ENCODE peak calls at places on chromosomes 5 and 9, in eight cellular contexts. U, J, K, A, I, E, B and H are unnamed samples.

GRCh38 chr9:132744881-132745761 is 74.9 kb downstream of the GTF3C4 start:
- DNase-seq in U (no peak), B (no peak), A (no peak), I (no peak), K (no peak), J (peak; percentile 7), E (peak; percentile 55), H (no peak)

GRCh38 chr9:87494970-87495471 is 2.6 kb upstream of the DAPK1 start:
- DNase-seq in I (no peak), J (no peak), E (no peak), K (peak; percentile 29), A (no peak), U (no peak), B (no peak), H (no peak)

GRCh38 chr9:16243798-16244197 is 626.7 kb downstream of the BNC2 start:
- DNase-seq in E (no peak), K (no peak), J (no peak), A (no peak), B (no peak), U (no peak), I (no peak), H (no peak)

GRCh38 chr5:81337803-81338202 is 36.4 kb downstream of the ZCCHC9 start:
- DNase-seq in A (no peak), K (no peak), E (no peak), B (no peak), I (no peak), U (no peak), J (no peak), H (no peak)

GRCh38 chr9:21994526-21994995 is at the start of gene CDKN2B-AS1:
- DNase-seq in A (no peak), J (peak; percentile 85), K (peak; percentile 49), E (no peak), B (peak; percentile 38), I (peak; percentile 52), U (no peak), H (no peak)

GRCh38 chr9:15576350-15577050 is 23.7 kb downstream of the CCDC171 start:
- DNase-seq in A (no peak), J (no peak), B (no peak), E (no peak), U (no peak), K (no peak), I (no peak), H (no peak)

GRCh38 chr5:93574041-93574938 is 6.7 kb downstream of the NR2F1-AS1 start:
- DNase-seq in U (no peak), J (no peak), B (no peak), K (no peak), E (no peak), A (no peak), I (no peak), H (no peak)

GRCh38 chr5:29942089-29942488 is 1251.4 kb upstream of the CDH6 start:
- DNase-seq in I (no peak), U (no peak), J (no peak), E (no peak), K (no peak), A (no peak), B (no peak), H (no peak)

GRCh38 chr9:113953541-113953940 is 77.4 kb downstream of the ZNF618 start:
- DNase-seq in U (no peak), J (no peak), I (no peak), B (no peak), A (no peak), E (no peak), K (no peak), H (no peak)

GRCh38 chr5:69224520-69224919 is 10.2 kb upstream of the CDK7 start:
- DNase-seq in E (no peak), A (no peak), K (no peak), U (no peak), J (no peak), I (no peak), B (no peak), H (no peak)
- TF ChIP-seq CTCF in E (no peak), A (no peak), K (no peak), U (no peak), J (no peak), I (no peak), B (no peak), H (no peak)

DNA sequence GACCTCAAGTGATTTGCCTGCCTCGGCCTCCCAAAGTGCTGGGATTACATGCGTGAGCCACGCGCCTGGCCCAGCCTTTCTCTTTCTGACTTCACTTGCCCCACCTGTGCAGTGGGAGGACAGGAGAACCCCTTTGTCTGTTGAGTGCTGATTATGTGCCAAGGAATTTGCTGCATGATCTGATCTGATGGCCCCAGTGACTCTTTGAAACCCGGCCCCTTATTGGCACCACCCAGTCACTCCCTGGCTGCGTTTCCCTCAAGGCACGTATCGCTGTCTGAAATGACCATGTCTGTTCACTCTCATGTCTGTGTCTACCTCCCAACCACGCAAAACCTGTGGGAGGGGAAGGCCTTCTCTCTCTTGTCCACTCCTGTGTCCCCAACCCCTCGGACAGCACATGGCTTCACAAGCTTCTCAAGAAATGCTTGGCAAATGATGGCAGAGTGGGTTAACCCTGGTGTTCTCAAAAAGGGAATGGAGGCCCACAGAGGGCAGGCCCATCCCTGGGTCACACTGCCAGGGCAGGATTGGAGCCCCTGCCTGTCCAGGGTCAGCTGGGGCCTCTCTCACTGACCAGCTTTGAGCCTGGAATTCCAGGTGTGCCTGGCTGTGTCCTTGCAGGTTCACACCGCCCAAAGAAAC is 21.9 kb downstream of the NEK6 start:
- DNase-seq in A (no peak), K (no peak), J (no peak), U (no peak), E (no peak), B (no peak), I (no peak), H (no peak)
- TF ChIP-seq EP300 in A (no peak), K (no peak), J (no peak), U (no peak), E (no peak), B (no peak), I (no peak), H (no peak)

DNA sequence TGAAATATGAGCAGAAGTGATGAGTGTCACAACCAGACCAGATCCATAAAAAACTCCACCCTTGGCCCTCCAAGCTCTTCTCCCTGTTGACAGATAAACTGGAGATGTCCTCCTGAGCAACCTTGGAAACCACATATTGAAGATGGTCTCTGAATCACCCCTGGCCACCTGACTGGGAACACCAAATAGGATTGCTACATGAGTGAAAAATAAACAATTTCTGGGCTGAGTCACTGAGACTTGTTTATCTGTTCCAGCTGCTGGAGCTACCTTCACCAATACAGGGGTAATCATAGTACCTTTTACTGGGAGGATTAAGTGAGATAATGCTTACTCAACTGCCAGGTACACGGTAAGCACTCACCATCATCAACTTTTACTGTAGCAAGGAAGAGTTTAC is 53.3 kb downstream of the PCA3 start:
- DNase-seq in A (peak; percentile 15), I (no peak), B (no peak), E (no peak), U (no peak), J (no peak), K (no peak), H (no peak)
- H3K27ac ChIP-seq in A (peak overlapping the region; percentile 74), I (peak overlapping the region; percentile 78), B (no peak overlapping the region), E (peak overlapping the region; percentile 32), U (no peak overlapping the region), J (peak overlapping the region; percentile 91), K (peak overlapping the region; percentile 72), H (peak overlapping the region; percentile 86)

GRCh38 chr5:150080696-150081435 is 5.5 kb downstream of the CSF1R start:
- DNase-seq in B (no peak), E (peak; percentile 54), A (no peak), I (peak; percentile 16), K (no peak), J (no peak), U (no peak), H (peak; percentile 50)

GRCh38 chr5:150079655-150080461 is 6.5 kb downstream of the CSF1R start:
- DNase-seq in B (no peak), J (peak; percentile 9), A (no peak), I (peak; percentile 11), E (peak; percentile 75), K (no peak), U (no peak), H (peak; percentile 68)

GRCh38 chr5:150082364-150082763 is 4.0 kb downstream of the CSF1R start:
- DNase-seq in J (no peak), U (no peak), I (peak; percentile 20), B (no peak), A (no peak), K (no peak), E (peak; percentile 41), H (peak; percentile 85)

GRCh38 chr5:150082889-150083288 is 3.5 kb downstream of the CSF1R start:
- DNase-seq in I (peak; percentile 20), A (no peak), E (peak; percentile 75), B (no peak), U (no peak), K (no peak), J (no peak), H (no peak)

DNA sequence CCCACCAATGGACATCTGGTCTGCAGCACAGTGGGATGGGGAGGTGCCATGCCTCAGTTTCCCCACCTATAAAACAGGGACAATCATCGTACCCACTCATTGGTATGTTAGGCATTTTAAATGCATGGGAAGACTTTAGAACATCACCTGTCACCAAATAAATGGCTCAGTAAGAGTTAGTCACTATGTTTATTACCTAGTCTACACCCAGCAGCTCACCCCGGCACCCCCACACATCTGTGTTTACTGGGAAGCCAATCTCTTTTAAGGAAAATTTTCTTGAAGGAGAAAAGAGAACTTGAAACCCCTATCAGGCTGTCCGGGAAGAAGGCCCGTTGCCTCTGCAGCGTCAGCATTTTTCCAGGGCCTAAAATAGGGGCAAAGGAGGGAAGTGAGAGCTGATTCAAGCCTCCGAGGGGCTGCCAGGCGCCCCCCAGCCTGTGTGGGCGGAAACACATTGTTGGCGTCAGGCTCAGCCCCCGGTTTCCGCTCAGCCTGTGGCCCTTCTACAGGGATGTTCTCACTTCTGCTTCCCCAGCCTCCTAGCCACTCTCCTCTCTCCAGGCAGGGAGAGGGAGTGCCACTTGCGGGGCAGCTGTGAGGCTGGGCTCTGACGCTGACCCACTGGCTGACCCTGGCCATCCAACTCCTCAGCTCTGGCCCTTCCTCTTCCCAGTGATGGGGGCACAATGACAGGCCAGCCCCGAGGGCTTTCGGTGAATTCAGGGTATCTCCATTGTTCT is 4.6 kb downstream of the CSF1R start:
- DNase-seq in B (peak; percentile 35), J (no peak), I (peak; percentile 30), A (no peak), K (peak; percentile 53), E (peak; percentile 79), U (peak; percentile 48), H (peak; percentile 92)
- TF ChIP-seq CTCF in B (no peak), J (no peak), I (no peak), A (no peak), K (no peak), E (no peak), U (no peak), H (no peak)

DNA sequence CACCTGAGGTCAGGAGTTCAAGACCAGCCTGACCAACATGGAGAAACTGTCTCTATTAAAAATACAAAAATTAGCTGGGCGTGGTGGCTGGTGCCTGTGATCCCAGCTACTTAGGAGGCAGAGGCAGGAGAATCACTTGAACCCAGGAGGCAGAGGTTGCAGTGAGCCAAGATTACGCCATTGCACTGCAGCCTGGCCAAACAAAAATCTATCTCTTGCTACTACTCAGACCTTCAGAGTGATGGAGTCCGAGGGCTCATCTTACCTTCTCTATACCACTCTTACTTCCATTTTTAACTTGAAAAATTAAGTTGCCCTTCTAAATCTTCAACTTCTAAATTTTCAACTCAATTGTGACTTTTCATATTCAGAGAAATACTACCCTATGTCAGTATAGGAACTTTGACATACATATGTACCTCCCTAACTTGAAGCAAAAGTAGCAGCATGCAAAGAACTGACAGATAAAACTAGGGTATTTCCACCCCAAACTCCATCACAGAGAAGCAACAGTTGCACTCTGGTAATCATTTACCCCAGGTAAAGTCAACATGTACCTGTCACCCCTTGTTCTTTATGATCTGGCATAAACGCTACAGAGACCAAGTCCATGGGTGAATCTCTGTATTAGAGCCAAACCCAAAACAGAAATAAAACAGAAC is 11.4 kb downstream of the ZFAND5 start:
- DNase-seq in A (no peak), B (peak; percentile 40), E (no peak), I (no peak), J (no peak), K (no peak), U (no peak), H (no peak)
- TF ChIP-seq EP300 in A (no peak), B (no peak), E (no peak), I (no peak), J (no peak), K (no peak), U (no peak), H (no peak)